ENCODE peak calls at places on chromosomes 7 and 10, in seven cellular contexts. One of them, this sample, is unnamed.

GRCh38 chr10:5399332-5399731 is 5.3 kb downstream of the TUBAL3 start:
- DNase-seq in testis: no peak
- DNase-seq in endothelial cell of umbilical vein: no peak
- DNase-seq in heart left ventricle: no peak
- DNase-seq in GM12891: no peak
- DNase-seq in uterus: no peak
- DNase-seq in A549: no peak
- DNase-seq in this sample: no peak

GRCh38 chr10:55283041-55283440 is 482.0 kb upstream of the PCDH15 start:
- DNase-seq in testis: no peak
- DNase-seq in endothelial cell of umbilical vein: no peak
- DNase-seq in heart left ventricle: no peak
- DNase-seq in GM12891: no peak
- DNase-seq in uterus: no peak
- DNase-seq in A549: no peak
- DNase-seq in this sample: no peak

GRCh38 chr7:123351506-123352225 is 151.9 kb upstream of the SLC13A1 start:
- DNase-seq in testis: no peak
- DNase-seq in endothelial cell of umbilical vein: peak
- DNase-seq in heart left ventricle: no peak
- DNase-seq in GM12891: no peak
- DNase-seq in uterus: no peak
- DNase-seq in A549: no peak
- DNase-seq in this sample: no peak

GRCh38 chr7:116395125-116395791 is 104.3 kb upstream of the CAV2 start:
- DNase-seq in testis: no peak
- DNase-seq in endothelial cell of umbilical vein: peak
- DNase-seq in heart left ventricle: no peak
- DNase-seq in GM12891: no peak
- DNase-seq in uterus: peak
- DNase-seq in A549: peak
- DNase-seq in this sample: no peak

GRCh38 chr10:4501306-4501705 is 324.7 kb upstream of the AKR1E2 start:
- DNase-seq in testis: no peak
- DNase-seq in endothelial cell of umbilical vein: peak
- DNase-seq in heart left ventricle: no peak
- DNase-seq in GM12891: no peak
- DNase-seq in uterus: no peak
- DNase-seq in A549: no peak
- DNase-seq in this sample: no peak

GRCh38 chr10:79385804-79386531 is 38.7 kb downstream of the PPIF start:
- DNase-seq in testis: no peak
- DNase-seq in endothelial cell of umbilical vein: no peak
- DNase-seq in heart left ventricle: peak
- DNase-seq in GM12891: no peak
- DNase-seq in uterus: no peak
- DNase-seq in A549: no peak
- DNase-seq in this sample: no peak

GRCh38 chr10:26728957-26729356 is 31.5 kb downstream of the PDSS1 start:
- DNase-seq in testis: no peak
- DNase-seq in endothelial cell of umbilical vein: no peak
- DNase-seq in heart left ventricle: no peak
- DNase-seq in GM12891: no peak
- DNase-seq in uterus: no peak
- DNase-seq in A549: no peak
- DNase-seq in this sample: no peak

GRCh38 chr7:2123360-2123759 is 109.4 kb downstream of the MAD1L1 start:
- DNase-seq in testis: no peak
- DNase-seq in endothelial cell of umbilical vein: no peak
- DNase-seq in heart left ventricle: no peak
- DNase-seq in GM12891: no peak
- DNase-seq in uterus: no peak
- DNase-seq in A549: no peak
- DNase-seq in this sample: no peak

GRCh38 chr10:31758495-31758894 is 170.1 kb downstream of the ARHGAP12 start:
- DNase-seq in testis: no peak
- DNase-seq in endothelial cell of umbilical vein: no peak
- DNase-seq in heart left ventricle: no peak
- DNase-seq in GM12891: no peak
- DNase-seq in uterus: no peak
- DNase-seq in A549: no peak
- DNase-seq in this sample: no peak
- TF ChIP-seq POLR2A in testis: no peak
- TF ChIP-seq POLR2A in endothelial cell of umbilical vein: no peak
- TF ChIP-seq POLR2A in heart left ventricle: no peak
- TF ChIP-seq POLR2A in GM12891: no peak
- TF ChIP-seq POLR2A in uterus: no peak
- TF ChIP-seq POLR2A in A549: no peak
- TF ChIP-seq POLR2A in this sample: no peak

DNA sequence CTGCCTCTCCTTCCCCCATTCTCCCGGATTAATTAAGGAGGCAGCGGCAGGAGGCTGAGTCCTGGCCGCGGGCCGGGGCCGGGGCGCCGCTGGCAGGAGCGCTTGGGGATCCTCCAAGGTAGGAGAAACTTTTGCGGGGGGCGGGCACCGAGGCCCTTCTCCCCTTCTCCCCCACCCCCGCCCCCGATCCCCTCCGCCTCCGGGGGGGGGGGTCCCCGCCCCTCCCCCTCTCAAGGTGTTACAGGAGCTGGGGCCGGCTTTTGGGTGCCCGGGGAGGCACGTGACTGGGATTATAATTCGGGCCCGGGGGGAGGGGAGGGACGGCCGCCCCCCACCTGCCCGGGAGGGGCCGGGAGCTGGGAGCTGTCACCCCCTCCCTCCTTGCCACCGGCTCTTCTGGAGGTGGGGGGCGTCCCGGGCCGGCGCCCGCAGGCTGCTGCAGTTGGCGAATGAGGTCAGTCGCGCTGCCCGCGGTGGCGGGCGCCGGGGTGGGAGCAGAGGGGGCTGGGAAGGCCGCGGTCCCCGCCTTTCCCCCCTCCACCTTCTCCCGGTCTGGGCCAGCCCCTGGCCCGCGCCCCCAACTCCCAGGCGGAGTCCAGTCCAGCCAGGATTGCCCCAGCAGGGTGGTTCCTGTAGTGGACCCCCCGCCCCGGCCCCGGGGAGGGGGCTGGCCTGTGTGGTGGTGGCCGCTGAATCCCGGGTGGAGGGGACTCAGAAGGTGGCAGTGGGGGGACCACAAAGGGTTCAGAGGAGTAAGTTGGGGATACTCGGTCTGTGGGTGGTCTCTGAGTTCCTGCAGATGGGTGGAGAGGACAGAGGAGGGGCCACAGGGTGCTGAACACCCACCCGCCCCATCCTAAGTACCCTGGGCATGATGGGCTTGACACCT is 597 bp downstream of the GTF2IRD1 start:
- DNase-seq in testis: no peak
- DNase-seq in endothelial cell of umbilical vein: no peak
- DNase-seq in heart left ventricle: peak
- DNase-seq in GM12891: no peak
- DNase-seq in uterus: peak
- DNase-seq in A549: no peak
- DNase-seq in this sample: no peak
- TF ChIP-seq POLR2A in testis: no peak
- TF ChIP-seq POLR2A in endothelial cell of umbilical vein: no peak
- TF ChIP-seq POLR2A in heart left ventricle: no peak
- TF ChIP-seq POLR2A in GM12891: no peak
- TF ChIP-seq POLR2A in uterus: no peak
- TF ChIP-seq POLR2A in A549: no peak
- TF ChIP-seq POLR2A in this sample: no peak

DNA sequence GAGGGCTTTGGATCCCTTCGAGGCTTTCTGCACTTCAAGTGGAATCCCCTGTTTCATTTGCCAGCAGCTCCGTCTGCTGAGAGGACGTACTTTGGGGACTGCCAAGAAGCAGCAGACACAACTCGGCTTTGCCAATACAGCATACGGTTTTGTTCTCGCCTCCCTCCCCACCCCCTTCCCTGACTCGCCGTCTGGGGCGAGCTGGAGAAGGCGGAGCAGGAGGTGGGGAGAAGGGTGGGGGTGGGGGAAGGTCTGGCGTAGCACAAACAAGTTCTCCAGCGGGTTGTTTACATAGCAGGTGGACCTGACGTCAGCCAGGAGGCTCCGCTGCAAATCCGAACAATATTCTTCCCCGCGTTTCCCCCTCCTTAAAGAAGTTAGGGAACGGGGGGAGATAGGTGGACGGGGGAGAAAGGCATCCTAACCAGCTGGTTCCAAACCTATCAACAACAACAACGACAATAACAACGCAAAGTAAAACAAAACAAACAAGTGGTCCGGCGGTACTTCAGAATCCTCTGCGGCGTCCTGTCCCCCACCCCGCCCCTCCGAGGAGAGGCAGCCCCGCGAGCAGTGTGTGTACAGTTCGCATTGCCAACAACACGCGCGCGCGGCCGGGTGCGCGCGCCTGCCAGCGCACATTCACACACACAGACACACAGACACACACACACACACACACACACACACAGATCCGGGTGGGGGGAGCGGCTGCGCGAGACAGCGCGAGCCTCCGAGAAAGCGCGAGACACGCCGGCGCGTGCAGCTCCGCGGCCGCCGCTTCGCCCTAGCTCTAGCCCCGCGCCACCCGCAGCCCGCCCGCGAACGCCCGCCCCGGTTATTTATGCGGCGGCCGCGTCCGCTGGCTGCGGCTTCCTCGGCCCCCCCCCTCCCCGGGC is 167.0 kb upstream of the PPP1R3A start:
- DNase-seq in testis: peak
- DNase-seq in endothelial cell of umbilical vein: peak
- DNase-seq in heart left ventricle: peak
- DNase-seq in GM12891: no peak
- DNase-seq in uterus: peak
- DNase-seq in A549: peak
- DNase-seq in this sample: no peak
- TF ChIP-seq POLR2A in testis: peak
- TF ChIP-seq POLR2A in endothelial cell of umbilical vein: no peak
- TF ChIP-seq POLR2A in heart left ventricle: no peak
- TF ChIP-seq POLR2A in GM12891: no peak
- TF ChIP-seq POLR2A in uterus: peak
- TF ChIP-seq POLR2A in A549: no peak
- TF ChIP-seq POLR2A in this sample: no peak

GRCh38 chr10:52232561-52233350 is 81.3 kb upstream of the DKK1 start:
- DNase-seq in testis: no peak
- DNase-seq in endothelial cell of umbilical vein: peak
- DNase-seq in heart left ventricle: no peak
- DNase-seq in GM12891: no peak
- DNase-seq in uterus: no peak
- DNase-seq in A549: peak
- DNase-seq in this sample: no peak
- TF ChIP-seq POLR2A in testis: no peak
- TF ChIP-seq POLR2A in endothelial cell of umbilical vein: no peak
- TF ChIP-seq POLR2A in heart left ventricle: no peak
- TF ChIP-seq POLR2A in GM12891: no peak
- TF ChIP-seq POLR2A in uterus: no peak
- TF ChIP-seq POLR2A in A549: no peak
- TF ChIP-seq POLR2A in this sample: no peak

DNA sequence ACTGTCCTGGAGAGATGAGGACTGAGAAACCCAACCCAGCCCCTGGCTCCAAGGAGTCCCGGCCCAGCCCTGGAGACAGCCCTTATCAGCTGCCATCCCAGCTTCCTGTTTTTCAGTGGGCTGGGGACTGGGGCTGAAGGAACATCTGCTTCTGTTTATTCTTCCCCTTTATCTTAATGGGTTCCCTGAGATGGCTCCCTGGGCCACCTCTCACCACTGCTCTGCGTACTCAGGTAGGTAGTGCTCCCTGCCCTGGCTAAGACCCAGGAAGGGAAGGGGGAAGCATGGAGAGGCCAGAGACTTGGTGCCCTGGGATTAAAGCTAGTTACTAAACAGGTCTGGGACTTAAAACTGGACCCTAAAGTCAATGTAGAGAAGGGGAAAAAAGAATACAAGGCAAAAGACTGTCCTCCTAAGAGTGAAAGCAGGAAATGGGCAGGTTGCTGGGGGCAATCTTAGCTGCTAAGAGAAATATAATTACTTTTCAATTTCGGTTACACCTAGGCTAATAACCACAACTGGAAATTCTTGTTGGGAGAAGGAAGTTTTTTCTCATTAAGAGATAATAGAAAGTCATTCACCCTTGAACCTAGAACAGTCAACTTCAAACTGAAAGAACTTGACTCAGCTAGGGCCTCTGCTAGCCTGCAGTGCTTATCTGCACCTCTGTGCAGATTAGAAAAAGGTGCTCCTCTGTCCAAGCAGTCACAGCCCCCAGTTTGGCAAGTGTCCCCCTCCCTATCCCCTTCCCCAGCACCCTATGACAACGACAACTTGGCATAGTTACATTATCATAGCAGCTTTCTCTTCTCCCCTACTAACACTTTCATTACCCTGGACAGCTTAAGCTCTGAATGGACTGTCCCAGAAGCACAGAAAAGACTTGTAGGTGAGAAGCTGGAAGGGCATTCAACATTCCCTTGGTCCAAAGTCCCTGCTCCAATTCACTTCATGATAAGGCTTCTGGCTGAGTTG is 65.6 kb upstream of the KDM7A start:
- DNase-seq in testis: no peak
- DNase-seq in endothelial cell of umbilical vein: peak
- DNase-seq in heart left ventricle: peak
- DNase-seq in GM12891: no peak
- DNase-seq in uterus: no peak
- DNase-seq in A549: no peak
- DNase-seq in this sample: peak
- TF ChIP-seq POLR2A in testis: no peak
- TF ChIP-seq POLR2A in endothelial cell of umbilical vein: no peak
- TF ChIP-seq POLR2A in heart left ventricle: no peak
- TF ChIP-seq POLR2A in GM12891: no peak
- TF ChIP-seq POLR2A in uterus: no peak
- TF ChIP-seq POLR2A in A549: no peak
- TF ChIP-seq POLR2A in this sample: no peak

DNA sequence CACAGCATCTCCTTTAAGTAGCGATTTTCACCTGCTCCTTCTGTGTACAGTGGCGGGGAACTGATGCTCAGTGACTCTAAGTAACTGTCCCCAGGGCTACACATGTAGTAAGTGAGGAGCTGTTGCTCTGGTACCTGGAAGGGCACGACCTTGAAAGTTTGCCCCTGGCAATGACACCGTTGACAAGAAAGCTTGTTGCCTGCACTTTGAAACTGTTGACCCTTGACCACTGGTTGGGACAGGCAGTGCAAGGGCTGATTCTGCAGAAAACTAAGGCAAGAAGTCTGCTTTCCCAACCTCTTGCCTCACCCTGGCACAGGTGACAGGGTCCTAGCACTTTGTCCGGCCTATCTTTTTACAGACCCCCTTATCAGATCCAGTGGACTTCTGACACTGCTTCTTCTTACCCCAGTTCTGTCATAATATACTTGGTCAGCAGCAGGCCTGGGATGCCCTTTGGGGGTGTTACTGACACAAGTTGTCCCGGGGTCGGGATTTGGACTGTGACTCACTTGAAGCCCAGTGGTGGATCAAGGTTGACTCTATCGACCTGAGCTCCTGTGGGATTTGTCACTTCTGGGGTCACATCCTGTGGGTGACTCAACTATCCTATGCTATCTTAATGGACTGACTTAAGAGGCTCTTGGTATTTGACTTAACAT is 5.8 kb downstream of the ACSL5 start:
- DNase-seq in testis: no peak
- DNase-seq in endothelial cell of umbilical vein: peak
- DNase-seq in heart left ventricle: no peak
- DNase-seq in GM12891: no peak
- DNase-seq in uterus: no peak
- DNase-seq in A549: no peak
- DNase-seq in this sample: no peak
- TF ChIP-seq POLR2A in testis: no peak
- TF ChIP-seq POLR2A in endothelial cell of umbilical vein: no peak
- TF ChIP-seq POLR2A in heart left ventricle: no peak
- TF ChIP-seq POLR2A in GM12891: no peak
- TF ChIP-seq POLR2A in uterus: no peak
- TF ChIP-seq POLR2A in A549: no peak
- TF ChIP-seq POLR2A in this sample: no peak

GRCh38 chr7:148884299-148885022 is 370 bp upstream of the EZH2 start:
- DNase-seq in testis: peak
- DNase-seq in endothelial cell of umbilical vein: peak
- DNase-seq in heart left ventricle: peak
- DNase-seq in GM12891: peak
- DNase-seq in uterus: peak
- DNase-seq in A549: peak
- DNase-seq in this sample: peak
- TF ChIP-seq POLR2A in testis: no peak
- TF ChIP-seq POLR2A in endothelial cell of umbilical vein: peak
- TF ChIP-seq POLR2A in heart left ventricle: peak
- TF ChIP-seq POLR2A in GM12891: no peak
- TF ChIP-seq POLR2A in uterus: peak
- TF ChIP-seq POLR2A in A549: peak
- TF ChIP-seq POLR2A in this sample: peak